ENCODE peak calls at places on chromosomes 11 and 22, in four cellular contexts. One of them, this sample, is unnamed.

GRCh38 chr22:37806409-37807338 is 1.1 kb upstream of the GCAT start:
- DNase-seq in AG04450: no peak
- DNase-seq in A172: no peak
- DNase-seq in mucosa of gallbladder: no peak
- DNase-seq in this sample: no peak

GRCh38 chr11:15941206-15941770 is 415.1 kb downstream of the SOX6 start:
- DNase-seq in AG04450: no peak
- DNase-seq in mucosa of gallbladder: no peak
- DNase-seq in A172: no peak
- DNase-seq in this sample: no peak

GRCh38 chr11:34143048-34143447 is 37.6 kb downstream of the NAT10 start:
- DNase-seq in A172: no peak
- DNase-seq in mucosa of gallbladder: no peak
- DNase-seq in AG04450: no peak
- DNase-seq in this sample: no peak

GRCh38 chr11:2944530-2944929 is 15.3 kb upstream of the PHLDA2 start:
- DNase-seq in AG04450: no peak
- DNase-seq in A172: no peak
- DNase-seq in mucosa of gallbladder: no peak
- DNase-seq in this sample: no peak

GRCh38 chr11:86818466-86819282 is 18.3 kb downstream of the PRSS23 start:
- DNase-seq in mucosa of gallbladder: no peak
- DNase-seq in AG04450: peak; percentile 57
- DNase-seq in A172: peak; percentile 51
- DNase-seq in this sample: peak; percentile 46

GRCh38 chr11:122717264-122717867 is 61.8 kb downstream of the UBASH3B start:
- DNase-seq in A172: no peak
- DNase-seq in AG04450: no peak
- DNase-seq in mucosa of gallbladder: peak; percentile 14
- DNase-seq in this sample: no peak

GRCh38 chr22:35972559-35972958 is 56.1 kb downstream of the RBFOX2 start:
- DNase-seq in A172: no peak
- DNase-seq in mucosa of gallbladder: no peak
- DNase-seq in AG04450: no peak
- DNase-seq in this sample: no peak

GRCh38 chr22:33853200-33854097 is 66.8 kb downstream of the LARGE1 start:
- DNase-seq in mucosa of gallbladder: peak; percentile 79
- DNase-seq in A172: peak; percentile 75
- DNase-seq in AG04450: no peak
- DNase-seq in this sample: no peak

GRCh38 chr22:28075260-28075981 is 156.4 kb upstream of the PITPNB start:
- DNase-seq in AG04450: peak; percentile 42
- DNase-seq in mucosa of gallbladder: peak; percentile 57
- DNase-seq in A172: peak; percentile 58
- DNase-seq in this sample: peak; percentile 55

GRCh38 chr11:31770011-31770410 is 41.1 kb downstream of the PAX6 start:
- DNase-seq in A172: no peak
- DNase-seq in mucosa of gallbladder: no peak
- DNase-seq in AG04450: no peak
- DNase-seq in this sample: no peak

GRCh38 chr11:57320719-57321387 is 3.9 kb downstream of the TNKS1BP1 start:
- DNase-seq in AG04450: no peak
- DNase-seq in A172: no peak
- DNase-seq in mucosa of gallbladder: no peak
- DNase-seq in this sample: no peak

GRCh38 chr11:130476200-130476921 is 27.9 kb downstream of the ADAMTS15 start:
- DNase-seq in AG04450: no peak
- DNase-seq in A172: no peak
- DNase-seq in mucosa of gallbladder: no peak
- DNase-seq in this sample: no peak

GRCh38 chr11:70542811-70543210 is 144.5 kb downstream of the CTTN start:
- DNase-seq in mucosa of gallbladder: no peak
- DNase-seq in A172: no peak
- DNase-seq in AG04450: no peak
- DNase-seq in this sample: no peak

GRCh38 chr22:44192098-44192810 is 11.5 kb downstream of the PARVG start:
- DNase-seq in mucosa of gallbladder: no peak
- DNase-seq in A172: peak; percentile 36
- DNase-seq in AG04450: no peak
- DNase-seq in this sample: no peak

GRCh38 chr11:100404907-100405306 is 282.2 kb upstream of the ARHGAP42 start:
- DNase-seq in A172: no peak
- DNase-seq in AG04450: no peak
- DNase-seq in mucosa of gallbladder: no peak
- DNase-seq in this sample: no peak

GRCh38 chr22:47433627-47434026 is 671.2 kb downstream of the TBC1D22A start:
- DNase-seq in mucosa of gallbladder: no peak
- DNase-seq in A172: no peak
- DNase-seq in AG04450: no peak
- DNase-seq in this sample: no peak

GRCh38 chr11:91164452-91164822 is 941.6 kb upstream of the CHORDC1 start:
- DNase-seq in AG04450: no peak
- DNase-seq in A172: peak; percentile 17
- DNase-seq in mucosa of gallbladder: no peak
- DNase-seq in this sample: no peak

GRCh38 chr11:107743161-107743560 is 31.3 kb upstream of the SLN start:
- DNase-seq in A172: no peak
- DNase-seq in AG04450: no peak
- DNase-seq in mucosa of gallbladder: no peak
- DNase-seq in this sample: no peak

GRCh38 chr11:129593098-129593497 is 217.4 kb downstream of the BARX2 start:
- DNase-seq in AG04450: no peak
- DNase-seq in A172: no peak
- DNase-seq in mucosa of gallbladder: no peak
- DNase-seq in this sample: no peak

GRCh38 chr11:73361953-73362776 is 14.0 kb upstream of the RELT start:
- DNase-seq in A172: no peak
- DNase-seq in AG04450: no peak
- DNase-seq in mucosa of gallbladder: no peak
- DNase-seq in this sample: no peak

GRCh38 chr11:109641549-109641948 is 219.6 kb downstream of the C11orf87 start:
- DNase-seq in AG04450: peak; percentile 1
- DNase-seq in mucosa of gallbladder: no peak
- DNase-seq in A172: peak; percentile 36
- DNase-seq in this sample: peak; percentile 8

GRCh38 chr11:95835351-95835750 is 45.1 kb downstream of the CEP57 start:
- DNase-seq in A172: no peak
- DNase-seq in AG04450: no peak
- DNase-seq in mucosa of gallbladder: no peak
- DNase-seq in this sample: no peak

GRCh38 chr11:118010738-118011461 is 24.7 kb downstream of the IL10RA start:
- DNase-seq in mucosa of gallbladder: peak; percentile 55
- DNase-seq in A172: no peak
- DNase-seq in AG04450: no peak
- DNase-seq in this sample: no peak

GRCh38 chr11:73157141-73158010 is 15.3 kb upstream of the FCHSD2 start:
- DNase-seq in mucosa of gallbladder: peak; percentile 45
- DNase-seq in A172: peak; percentile 61
- DNase-seq in AG04450: peak; percentile 61
- DNase-seq in this sample: no peak

GRCh38 chr11:9013373-9013772 is 9.6 kb upstream of the NRIP3 start:
- DNase-seq in mucosa of gallbladder: no peak
- DNase-seq in A172: no peak
- DNase-seq in AG04450: no peak
- DNase-seq in this sample: no peak

GRCh38 chr11:13315517-13316432 is 38.2 kb downstream of the BMAL1 start:
- DNase-seq in AG04450: no peak
- DNase-seq in mucosa of gallbladder: no peak
- DNase-seq in A172: peak; percentile 27
- DNase-seq in this sample: no peak

GRCh38 chr22:41976070-41976901 is 7.0 kb downstream of the SEPTIN3 start:
- DNase-seq in AG04450: no peak
- DNase-seq in A172: no peak
- DNase-seq in mucosa of gallbladder: peak; percentile 45
- DNase-seq in this sample: no peak

GRCh38 chr11:100640646-100641045 is 46.4 kb upstream of the ARHGAP42 start:
- DNase-seq in mucosa of gallbladder: no peak
- DNase-seq in A172: no peak
- DNase-seq in AG04450: no peak
- DNase-seq in this sample: no peak

GRCh38 chr11:66036334-66036710 is 10.0 kb upstream of the CATSPER1 start:
- DNase-seq in A172: no peak
- DNase-seq in AG04450: no peak
- DNase-seq in mucosa of gallbladder: no peak
- DNase-seq in this sample: no peak

GRCh38 chr22:46686221-46686872 is 51.7 kb downstream of the CERK start:
- DNase-seq in A172: no peak
- DNase-seq in AG04450: no peak
- DNase-seq in mucosa of gallbladder: peak; percentile 41
- DNase-seq in this sample: no peak

GRCh38 chr22:42769574-42770447 is 49.1 kb upstream of the A4GALT start:
- DNase-seq in AG04450: peak; percentile 81
- DNase-seq in mucosa of gallbladder: peak; percentile 82
- DNase-seq in A172: peak; percentile 50
- DNase-seq in this sample: peak; percentile 72

GRCh38 chr22:25495286-25495685 is 69.2 kb upstream of the GRK3 start:
- DNase-seq in A172: no peak
- DNase-seq in AG04450: no peak
- DNase-seq in mucosa of gallbladder: peak; percentile 60
- DNase-seq in this sample: no peak

GRCh38 chr11:20238712-20239111 is 78.4 kb upstream of the DBX1 start:
- DNase-seq in AG04450: no peak
- DNase-seq in mucosa of gallbladder: no peak
- DNase-seq in A172: no peak
- DNase-seq in this sample: no peak